ENCODE peak calls at places on chromosomes 6 and 20, in nine cellular contexts. One of them, this sample, is unnamed.

GRCh38 chr20:63178889-63179751 is 36.8 kb downstream of the YTHDF1 start:
- DNase-seq in keratinocyte: no peak
- DNase-seq in endothelial cell of umbilical vein: no peak
- DNase-seq in neural progenitor cell: peak
- DNase-seq in GM12878: no peak
- DNase-seq in mesenchymal stem cell: peak
- DNase-seq in astrocyte: no peak
- DNase-seq in neuronal stem cell: peak
- DNase-seq in HepG2: no peak
- DNase-seq in this sample: peak

GRCh38 chr20:63831696-63832686 is 927 bp upstream of the ZBTB46 start:
- DNase-seq in keratinocyte: no peak
- DNase-seq in endothelial cell of umbilical vein: no peak
- DNase-seq in neural progenitor cell: peak
- DNase-seq in GM12878: no peak
- DNase-seq in mesenchymal stem cell: peak
- DNase-seq in astrocyte: no peak
- DNase-seq in neuronal stem cell: no peak
- DNase-seq in HepG2: peak
- DNase-seq in this sample: peak

GRCh38 chr6:130680118-130680517 is 147.1 kb upstream of the SMLR1 start:
- DNase-seq in keratinocyte: peak
- DNase-seq in endothelial cell of umbilical vein: no peak
- DNase-seq in neural progenitor cell: no peak
- DNase-seq in GM12878: no peak
- DNase-seq in mesenchymal stem cell: no peak
- DNase-seq in astrocyte: peak
- DNase-seq in neuronal stem cell: no peak
- DNase-seq in HepG2: no peak
- DNase-seq in this sample: peak

GRCh38 chr6:52512199-52512598 is 64.7 kb downstream of the TRAM2 start:
- DNase-seq in keratinocyte: no peak
- DNase-seq in endothelial cell of umbilical vein: peak
- DNase-seq in neural progenitor cell: no peak
- DNase-seq in GM12878: no peak
- DNase-seq in mesenchymal stem cell: peak
- DNase-seq in astrocyte: peak
- DNase-seq in neuronal stem cell: no peak
- DNase-seq in HepG2: no peak
- DNase-seq in this sample: peak

GRCh38 chr20:31484001-31484400 is 8.9 kb downstream of the REM1 start:
- DNase-seq in keratinocyte: no peak
- DNase-seq in endothelial cell of umbilical vein: peak
- DNase-seq in neural progenitor cell: no peak
- DNase-seq in GM12878: no peak
- DNase-seq in mesenchymal stem cell: no peak
- DNase-seq in astrocyte: no peak
- DNase-seq in neuronal stem cell: no peak
- DNase-seq in HepG2: no peak
- DNase-seq in this sample: no peak

GRCh38 chr20:62305765-62306431 is 3.1 kb downstream of the ADRM1 start:
- DNase-seq in keratinocyte: no peak
- DNase-seq in endothelial cell of umbilical vein: no peak
- DNase-seq in neural progenitor cell: no peak
- DNase-seq in GM12878: no peak
- DNase-seq in mesenchymal stem cell: no peak
- DNase-seq in astrocyte: no peak
- DNase-seq in neuronal stem cell: no peak
- DNase-seq in HepG2: no peak
- DNase-seq in this sample: no peak

GRCh38 chr6:36676142-36677058 is 2.1 kb upstream of the CDKN1A start:
- DNase-seq in keratinocyte: no peak
- DNase-seq in endothelial cell of umbilical vein: peak
- DNase-seq in neural progenitor cell: peak
- DNase-seq in GM12878: no peak
- DNase-seq in mesenchymal stem cell: peak
- DNase-seq in astrocyte: peak
- DNase-seq in neuronal stem cell: peak
- DNase-seq in HepG2: peak
- DNase-seq in this sample: peak

GRCh38 chr6:17494177-17494576 is 100.8 kb downstream of the CAP2 start:
- DNase-seq in keratinocyte: no peak
- DNase-seq in endothelial cell of umbilical vein: no peak
- DNase-seq in neural progenitor cell: no peak
- DNase-seq in GM12878: no peak
- DNase-seq in mesenchymal stem cell: peak
- DNase-seq in astrocyte: no peak
- DNase-seq in neuronal stem cell: no peak
- DNase-seq in HepG2: no peak
- DNase-seq in this sample: no peak

GRCh38 chr6:121430514-121431460 is 4.7 kb upstream of the GJA1 start:
- DNase-seq in keratinocyte: no peak
- DNase-seq in endothelial cell of umbilical vein: peak
- DNase-seq in neural progenitor cell: peak
- DNase-seq in GM12878: no peak
- DNase-seq in mesenchymal stem cell: peak
- DNase-seq in astrocyte: no peak
- DNase-seq in neuronal stem cell: no peak
- DNase-seq in HepG2: peak
- DNase-seq in this sample: peak

GRCh38 chr6:4607026-4607704 is 169.0 kb upstream of the CDYL start:
- DNase-seq in keratinocyte: no peak
- DNase-seq in endothelial cell of umbilical vein: peak
- DNase-seq in neural progenitor cell: no peak
- DNase-seq in GM12878: no peak
- DNase-seq in mesenchymal stem cell: peak
- DNase-seq in astrocyte: peak
- DNase-seq in neuronal stem cell: no peak
- DNase-seq in HepG2: no peak
- DNase-seq in this sample: peak

GRCh38 chr6:11931296-11932035 is 80.6 kb upstream of the HIVEP1 start:
- DNase-seq in keratinocyte: no peak
- DNase-seq in endothelial cell of umbilical vein: no peak
- DNase-seq in neural progenitor cell: no peak
- DNase-seq in GM12878: no peak
- DNase-seq in mesenchymal stem cell: no peak
- DNase-seq in astrocyte: no peak
- DNase-seq in neuronal stem cell: no peak
- DNase-seq in HepG2: no peak
- DNase-seq in this sample: no peak

GRCh38 chr6:169190144-169190584 is 63.5 kb downstream of the THBS2 start:
- DNase-seq in keratinocyte: no peak
- DNase-seq in endothelial cell of umbilical vein: no peak
- DNase-seq in neural progenitor cell: no peak
- DNase-seq in GM12878: no peak
- DNase-seq in mesenchymal stem cell: no peak
- DNase-seq in astrocyte: peak
- DNase-seq in neuronal stem cell: no peak
- DNase-seq in HepG2: no peak
- DNase-seq in this sample: peak

GRCh38 chr20:14918981-14919380 is 581.6 kb upstream of the FLRT3 start:
- DNase-seq in keratinocyte: no peak
- DNase-seq in endothelial cell of umbilical vein: no peak
- DNase-seq in neural progenitor cell: no peak
- DNase-seq in GM12878: no peak
- DNase-seq in mesenchymal stem cell: no peak
- DNase-seq in astrocyte: no peak
- DNase-seq in neuronal stem cell: no peak
- DNase-seq in HepG2: no peak
- DNase-seq in this sample: no peak

GRCh38 chr6:135901776-135902524 is 50.4 kb downstream of the PDE7B start:
- DNase-seq in keratinocyte: no peak
- DNase-seq in endothelial cell of umbilical vein: no peak
- DNase-seq in neural progenitor cell: no peak
- DNase-seq in GM12878: no peak
- DNase-seq in mesenchymal stem cell: no peak
- DNase-seq in astrocyte: peak
- DNase-seq in neuronal stem cell: no peak
- DNase-seq in HepG2: no peak
- DNase-seq in this sample: peak

GRCh38 chr20:19628570-19629134 is 129.4 kb upstream of the RIN2 start:
- DNase-seq in keratinocyte: peak
- DNase-seq in endothelial cell of umbilical vein: peak
- DNase-seq in neural progenitor cell: peak
- DNase-seq in GM12878: peak
- DNase-seq in mesenchymal stem cell: peak
- DNase-seq in astrocyte: peak
- DNase-seq in neuronal stem cell: peak
- DNase-seq in HepG2: peak
- DNase-seq in this sample: peak

GRCh38 chr20:34581341-34582189 is 23.0 kb downstream of the MAP1LC3A start:
- DNase-seq in keratinocyte: no peak
- DNase-seq in endothelial cell of umbilical vein: peak
- DNase-seq in neural progenitor cell: peak
- DNase-seq in GM12878: peak
- DNase-seq in mesenchymal stem cell: peak
- DNase-seq in astrocyte: peak
- DNase-seq in neuronal stem cell: no peak
- DNase-seq in HepG2: no peak
- DNase-seq in this sample: peak

GRCh38 chr6:3355358-3356055 is 96.8 kb downstream of the PSMG4 start:
- DNase-seq in keratinocyte: no peak
- DNase-seq in endothelial cell of umbilical vein: peak
- DNase-seq in neural progenitor cell: peak
- DNase-seq in GM12878: no peak
- DNase-seq in mesenchymal stem cell: no peak
- DNase-seq in astrocyte: no peak
- DNase-seq in neuronal stem cell: peak
- DNase-seq in HepG2: no peak
- DNase-seq in this sample: no peak
- H2AFZ ChIP-seq in keratinocyte: peak
- H2AFZ ChIP-seq in endothelial cell of umbilical vein: peak
- H2AFZ ChIP-seq in neural progenitor cell: no peak
- H2AFZ ChIP-seq in GM12878: peak
- H2AFZ ChIP-seq in mesenchymal stem cell: no peak
- H2AFZ ChIP-seq in astrocyte: peak
- H2AFZ ChIP-seq in neuronal stem cell: peak
- H2AFZ ChIP-seq in HepG2: no peak
- H2AFZ ChIP-seq in this sample: peak

GRCh38 chr6:25277401-25277800 is 1.8 kb upstream of the CARMIL1 start:
- DNase-seq in keratinocyte: no peak
- DNase-seq in endothelial cell of umbilical vein: no peak
- DNase-seq in neural progenitor cell: no peak
- DNase-seq in GM12878: no peak
- DNase-seq in mesenchymal stem cell: no peak
- DNase-seq in astrocyte: no peak
- DNase-seq in neuronal stem cell: no peak
- DNase-seq in HepG2: no peak
- DNase-seq in this sample: no peak

GRCh38 chr6:25279748-25280616 is 808 bp downstream of the CARMIL1 start:
- DNase-seq in keratinocyte: no peak
- DNase-seq in endothelial cell of umbilical vein: no peak
- DNase-seq in neural progenitor cell: peak
- DNase-seq in GM12878: no peak
- DNase-seq in mesenchymal stem cell: peak
- DNase-seq in astrocyte: no peak
- DNase-seq in neuronal stem cell: peak
- DNase-seq in HepG2: peak
- DNase-seq in this sample: no peak

GRCh38 chr6:25278557-25278913 is 639 bp upstream of the CARMIL1 start:
- DNase-seq in keratinocyte: no peak
- DNase-seq in endothelial cell of umbilical vein: no peak
- DNase-seq in neural progenitor cell: peak
- DNase-seq in GM12878: no peak
- DNase-seq in mesenchymal stem cell: no peak
- DNase-seq in astrocyte: peak
- DNase-seq in neuronal stem cell: no peak
- DNase-seq in HepG2: no peak
- DNase-seq in this sample: no peak

GRCh38 chr6:25278914-25279747 is at the start of gene CARMIL1:
- DNase-seq in keratinocyte: no peak
- DNase-seq in endothelial cell of umbilical vein: peak
- DNase-seq in neural progenitor cell: peak
- DNase-seq in GM12878: no peak
- DNase-seq in mesenchymal stem cell: peak
- DNase-seq in astrocyte: peak
- DNase-seq in neuronal stem cell: peak
- DNase-seq in HepG2: peak
- DNase-seq in this sample: peak

DNA sequence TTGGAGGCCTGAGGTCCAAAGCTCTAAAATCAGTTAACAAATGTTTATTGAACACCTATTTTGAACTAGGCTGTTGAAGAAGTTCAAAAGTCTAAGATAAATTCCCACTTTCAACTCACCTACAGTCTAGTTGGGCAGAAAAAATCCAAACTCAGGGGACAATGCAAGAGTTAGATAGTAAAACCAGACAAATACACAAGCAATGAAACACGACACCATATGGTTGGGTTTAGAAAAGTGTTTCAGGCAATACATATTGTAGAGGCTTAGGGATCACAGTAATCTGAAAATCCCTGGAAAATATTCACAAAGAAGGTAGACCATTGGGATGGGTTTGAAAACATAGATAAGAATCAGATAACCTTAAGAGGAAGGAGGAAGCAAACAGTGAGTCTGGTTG is 1.3 kb upstream of the CARMIL1 start:
- DNase-seq in keratinocyte: no peak
- DNase-seq in endothelial cell of umbilical vein: no peak
- DNase-seq in neural progenitor cell: no peak
- DNase-seq in GM12878: no peak
- DNase-seq in mesenchymal stem cell: no peak
- DNase-seq in astrocyte: no peak
- DNase-seq in neuronal stem cell: no peak
- DNase-seq in HepG2: no peak
- DNase-seq in this sample: peak
- H3K9ac ChIP-seq in keratinocyte: peak
- H3K9ac ChIP-seq in endothelial cell of umbilical vein: no peak
- H3K9ac ChIP-seq in neural progenitor cell: no peak
- H3K9ac ChIP-seq in GM12878: no peak
- H3K9ac ChIP-seq in mesenchymal stem cell: peak
- H3K9ac ChIP-seq in astrocyte: peak
- H3K9ac ChIP-seq in neuronal stem cell: no peak
- H3K9ac ChIP-seq in HepG2: no peak
- H3K9ac ChIP-seq in this sample: no peak

DNA sequence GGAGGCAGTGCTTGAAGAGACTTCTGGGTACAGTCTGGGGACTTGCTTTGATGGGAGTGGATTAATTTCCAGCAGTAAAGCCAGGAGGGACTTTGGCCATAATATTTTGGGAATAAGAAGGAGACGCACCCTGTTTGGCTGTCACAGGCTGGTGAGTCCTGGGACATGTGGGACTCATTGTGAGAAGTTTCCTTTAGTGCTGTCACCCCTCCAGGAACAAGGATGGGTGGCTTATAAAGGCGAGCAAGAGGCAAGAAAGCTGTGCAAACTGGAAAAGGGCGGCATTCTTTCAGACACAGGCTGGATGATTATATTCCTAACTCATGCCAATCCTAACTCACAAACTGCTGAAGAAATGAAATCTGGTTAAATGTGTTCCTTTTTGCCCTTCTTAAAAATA is 77.5 kb upstream of the KCNK16 start:
- DNase-seq in keratinocyte: no peak
- DNase-seq in endothelial cell of umbilical vein: no peak
- DNase-seq in neural progenitor cell: no peak
- DNase-seq in GM12878: no peak
- DNase-seq in mesenchymal stem cell: no peak
- DNase-seq in astrocyte: no peak
- DNase-seq in neuronal stem cell: no peak
- DNase-seq in HepG2: no peak
- DNase-seq in this sample: no peak
- H2AFZ ChIP-seq in keratinocyte: no peak
- H2AFZ ChIP-seq in endothelial cell of umbilical vein: no peak
- H2AFZ ChIP-seq in neural progenitor cell: no peak
- H2AFZ ChIP-seq in GM12878: no peak
- H2AFZ ChIP-seq in mesenchymal stem cell: no peak
- H2AFZ ChIP-seq in astrocyte: no peak
- H2AFZ ChIP-seq in neuronal stem cell: no peak
- H2AFZ ChIP-seq in HepG2: no peak
- H2AFZ ChIP-seq in this sample: no peak

GRCh38 chr6:27161603-27161945 is 85.9 kb upstream of the PRSS16 start:
- DNase-seq in keratinocyte: no peak
- DNase-seq in endothelial cell of umbilical vein: no peak
- DNase-seq in neural progenitor cell: no peak
- DNase-seq in GM12878: no peak
- DNase-seq in mesenchymal stem cell: no peak
- DNase-seq in astrocyte: no peak
- DNase-seq in neuronal stem cell: no peak
- DNase-seq in HepG2: no peak
- DNase-seq in this sample: no peak
- H3K9ac ChIP-seq in keratinocyte: no peak
- H3K9ac ChIP-seq in endothelial cell of umbilical vein: no peak
- H3K9ac ChIP-seq in neural progenitor cell: no peak
- H3K9ac ChIP-seq in GM12878: no peak
- H3K9ac ChIP-seq in mesenchymal stem cell: no peak
- H3K9ac ChIP-seq in astrocyte: no peak
- H3K9ac ChIP-seq in neuronal stem cell: no peak
- H3K9ac ChIP-seq in HepG2: no peak
- H3K9ac ChIP-seq in this sample: no peak